ENCODE peak calls at places on chromosomes 13 and 19, in six cellular contexts. V is H9, D is trophoblast cell, F is mesenchymal stem cell, M is IMR-90, P is H1. S is an unnamed sample.

GRCh38 chr19:1935484-1936208 is 5.3 kb upstream of the CSNK1G2 start:
- DNase-seq in V (no peak), D (peak; percentile 9), F (peak; percentile 31), M (peak; percentile 28), P (no peak), S (no peak)

GRCh38 chr19:11018743-11019142 is 57.9 kb downstream of the SMARCA4 start:
- DNase-seq in V (no peak), D (peak; percentile 93), F (no peak), M (no peak), P (no peak), S (no peak)

GRCh38 chr19:53518061-53518460 is 19.9 kb upstream of the ZNF331 start:
- DNase-seq in V (no peak), D (no peak), F (no peak), M (no peak), P (no peak), S (no peak)

GRCh38 chr13:57632276-57633140 is 964 bp downstream of the PCDH17 start:
- DNase-seq in V (peak; percentile 64), D (no peak), F (no peak), M (no peak), P (no peak), S (no peak)

GRCh38 chr13:85194482-85194881 is 604.7 kb downstream of the SLITRK6 start:
- DNase-seq in V (no peak), D (no peak), F (no peak), M (no peak), P (no peak), S (no peak)

GRCh38 chr13:34826432-34826831 is 115.6 kb upstream of the NBEA start:
- DNase-seq in V (no peak), D (no peak), F (no peak), M (no peak), P (no peak), S (no peak)

GRCh38 chr19:47714339-47714738 is 1.1 kb downstream of the EHD2 start:
- DNase-seq in V (no peak), D (no peak), F (peak; percentile 27), M (no peak), P (no peak), S (no peak)

GRCh38 chr19:35199481-35199880 is 29.1 kb downstream of the FAM187B start:
- DNase-seq in V (no peak), D (no peak), F (no peak), M (no peak), P (no peak), S (no peak)

GRCh38 chr19:38640368-38640767 is 7.1 kb upstream of the ACTN4 start:
- DNase-seq in V (no peak), D (peak; percentile 93), F (no peak), M (peak; percentile 56), P (no peak), S (no peak)

GRCh38 chr13:99425485-99426341 is 75.6 kb upstream of the TM9SF2 start:
- DNase-seq in V (peak; percentile 24), D (no peak), F (no peak), M (no peak), P (no peak), S (no peak)

GRCh38 chr13:34738251-34739170 is 203.6 kb upstream of the NBEA start:
- DNase-seq in V (no peak), D (no peak), F (no peak), M (no peak), P (no peak), S (no peak)

GRCh38 chr13:40130871-40131636 is 475.6 kb downstream of the COG6 start:
- DNase-seq in V (no peak), D (peak; percentile 52), F (peak; percentile 69), M (no peak), P (no peak), S (no peak)

GRCh38 chr13:52738719-52739467 is 727 bp downstream of the CNMD start:
- DNase-seq in V (peak; percentile 62), D (peak; percentile 6), F (peak; percentile 10), M (no peak), P (no peak), S (peak; percentile 61)

GRCh38 chr19:7705387-7706187 is 3.7 kb upstream of the FCER2 start:
- DNase-seq in V (no peak), D (peak; percentile 16), F (no peak), M (no peak), P (no peak), S (no peak)

GRCh38 chr13:42367836-42368235 is 95.9 kb downstream of the AKAP11 start:
- DNase-seq in V (no peak), D (no peak), F (peak; percentile 29), M (no peak), P (no peak), S (no peak)

GRCh38 chr13:46142692-46143238 is 37.9 kb upstream of the CPB2 start:
- DNase-seq in V (no peak), D (no peak), F (no peak), M (no peak), P (no peak), S (no peak)

GRCh38 chr13:99124695-99125334 is 75.8 kb upstream of the UBAC2 start:
- DNase-seq in V (no peak), D (peak; percentile 67), F (peak; percentile 64), M (peak; percentile 45), P (no peak), S (no peak)

GRCh38 chr19:58366576-58367430 is 4.3 kb upstream of the ZNF497 start:
- DNase-seq in V (peak; percentile 25), D (no peak), F (no peak), M (no peak), P (no peak), S (no peak)

GRCh38 chr19:48962849-48963165 is 2.3 kb upstream of the FTL start:
- DNase-seq in V (no peak), D (no peak), F (no peak), M (no peak), P (no peak), S (no peak)

GRCh38 chr19:48964205-48965032 is 690 bp upstream of the FTL start:
- DNase-seq in V (no peak), D (peak; percentile 39), F (peak; percentile 86), M (peak; percentile 44), P (no peak), S (no peak)

GRCh38 chr19:48962029-48962848 is 2.9 kb upstream of the FTL start:
- DNase-seq in V (peak; percentile 71), D (peak; percentile 46), F (peak; percentile 53), M (no peak), P (no peak), S (no peak)

GRCh38 chr19:48965033-48965805 is at the start of gene FTL:
- DNase-seq in V (peak; percentile 97), D (peak; percentile 93), F (peak; percentile 97), M (peak; percentile 94), P (peak; percentile 93), S (peak; percentile 84)

DNA sequence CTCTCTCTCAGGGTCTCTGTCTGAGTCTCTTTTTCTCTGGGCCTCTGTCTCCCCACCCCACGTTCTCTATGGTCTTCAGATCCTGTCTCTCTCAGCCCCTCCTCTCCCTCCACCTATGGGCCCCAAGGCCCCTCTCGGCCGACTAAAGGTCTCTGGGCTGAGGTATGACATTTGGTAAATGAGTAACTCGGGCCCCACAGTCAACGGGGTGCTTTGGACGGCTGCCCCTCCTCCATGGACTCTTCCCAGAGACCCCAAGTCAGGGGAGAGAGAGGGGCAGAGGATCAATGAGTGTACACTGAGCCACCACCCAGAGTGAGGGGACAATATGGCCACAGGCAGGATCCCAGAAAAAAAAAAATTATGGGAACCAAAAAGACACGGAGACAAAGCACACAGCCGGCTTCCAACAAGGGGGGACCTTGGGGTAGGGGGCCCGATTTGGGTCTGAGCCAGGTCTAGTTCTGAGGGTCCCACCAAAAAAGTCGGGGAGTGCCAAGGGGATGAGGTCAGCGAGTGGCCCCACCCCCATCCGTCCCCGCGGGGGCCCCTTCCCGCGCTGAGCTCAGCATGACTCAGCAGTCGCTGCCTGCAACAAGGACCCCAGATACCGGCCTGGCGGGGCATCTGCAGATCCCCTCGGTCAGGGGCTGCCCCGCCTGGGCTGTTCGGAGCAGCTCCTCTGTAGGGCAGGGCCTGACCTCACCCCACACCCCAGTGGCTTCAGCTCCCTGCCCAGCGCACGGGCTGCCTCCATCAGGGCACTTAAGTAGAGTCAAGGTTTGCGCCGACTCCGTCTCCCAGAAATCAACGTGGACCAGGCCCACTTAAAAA is 1.5 kb upstream of the FTL start:
- DNase-seq in V (peak; percentile 90), D (no peak), F (peak; percentile 86), M (peak; percentile 71), P (peak; percentile 80), S (peak; percentile 48)
- H4K8ac ChIP-seq in V (no peak overlapping the region), D (peak overlapping the region; percentile 88), F (peak overlapping the region; percentile 74), M (peak overlapping the region; percentile 63), P (peak overlapping the region; percentile 89), S (no peak overlapping the region)

GRCh38 chr13:20773194-20774080 is at the start of gene EEF1AKMT1:
- DNase-seq in V (peak; percentile 95), D (peak; percentile 99), F (peak; percentile 92), M (peak; percentile 91), P (peak; percentile 79), S (peak; percentile 87)
- H2AFZ ChIP-seq in V (no peak within 1 kb of the TSS), D (peak within 1 kb of the TSS; percentile 84), F (peak within 1 kb of the TSS; percentile 76), M (peak within 1 kb of the TSS; percentile 94), P (peak within 1 kb of the TSS; percentile 97), S (peak within 1 kb of the TSS; percentile 92)

DNA sequence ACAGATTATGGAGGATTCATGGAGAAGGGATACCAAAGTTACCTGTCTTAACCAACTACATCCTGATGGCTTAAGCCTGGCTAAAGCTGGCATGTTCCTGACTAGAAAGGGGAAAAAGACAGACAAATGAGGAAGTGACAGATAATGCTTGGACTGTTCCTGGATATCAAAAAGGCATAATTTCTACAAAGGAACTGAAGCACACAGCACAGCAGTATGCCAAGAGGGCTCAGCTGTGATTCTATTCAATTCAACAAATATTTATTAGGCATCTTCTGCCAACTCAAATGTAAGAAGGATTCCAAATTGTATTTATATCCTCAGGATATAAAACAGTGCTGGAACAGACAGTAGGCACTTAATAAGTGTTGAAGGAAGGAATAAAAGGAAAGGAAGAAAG is 59.5 kb downstream of the KLF12 start:
- DNase-seq in V (no peak), D (no peak), F (peak; percentile 28), M (peak; percentile 46), P (no peak), S (no peak)
- H3K9ac ChIP-seq in V (no peak overlapping the region), D (no peak overlapping the region), F (no peak overlapping the region), M (no peak overlapping the region), P (no peak overlapping the region), S (no peak overlapping the region)

GRCh38 chr19:13162749-13163608 is 12.8 kb downstream of the IER2 start:
- DNase-seq in V (peak; percentile 98), D (peak; percentile 100), F (peak; percentile 97), M (peak; percentile 97), P (peak; percentile 96), S (peak; percentile 93)
- H4K8ac ChIP-seq in V (no peak overlapping the region), D (peak overlapping the region; percentile 97), F (peak overlapping the region; percentile 97), M (peak overlapping the region; percentile 96), P (peak overlapping the region; percentile 68), S (no peak overlapping the region)

DNA sequence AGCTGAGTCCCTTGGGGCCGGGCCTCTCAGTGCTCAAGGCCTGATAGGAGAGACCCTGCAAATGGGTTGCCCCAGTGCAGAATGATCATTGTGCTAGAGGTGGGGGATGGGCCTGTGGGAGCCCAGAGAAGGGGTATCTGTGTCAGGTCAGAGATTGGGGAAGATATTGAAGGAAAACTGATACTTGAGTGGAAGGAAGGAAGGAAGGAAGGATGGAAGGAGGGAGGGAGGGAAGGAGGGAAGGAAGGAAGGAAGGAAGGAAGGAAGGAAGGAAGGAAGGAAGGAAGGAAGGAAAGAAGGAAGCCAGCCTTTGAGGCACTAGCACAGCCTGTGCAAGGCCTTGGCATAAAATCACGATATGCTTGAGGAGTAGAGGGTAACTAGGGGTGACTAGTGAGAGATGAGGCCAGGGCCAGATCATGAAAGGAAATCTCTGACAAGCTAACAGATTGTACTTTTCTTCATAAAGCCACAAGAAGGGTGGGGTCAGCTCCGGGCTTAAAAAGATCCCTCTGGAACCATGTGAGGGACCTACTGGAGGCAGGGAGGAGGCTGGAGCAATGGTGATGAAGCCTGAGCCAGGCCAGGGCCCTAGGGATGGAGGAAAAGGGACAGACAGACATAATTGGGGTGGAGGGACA is 11.4 kb downstream of the PTH2 start:
- DNase-seq in V (no peak), D (no peak), F (no peak), M (no peak), P (no peak), S (no peak)
- H2AFZ ChIP-seq in V (no peak overlapping the region), D (no peak overlapping the region), F (no peak overlapping the region), M (no peak overlapping the region), P (no peak overlapping the region), S (no peak overlapping the region)

S was measured in neuronal stem cell.